ENCODE peak calls at places on chromosomes 2 and 18, in ten cellular contexts. M, O, P, T, E, A, J, X, B and Q are unnamed samples.

GRCh38 chr2:85234879-85235278 is 92.9 kb downstream of the TGOLN2 start:
- DNase-seq in M (no peak), O (peak; percentile 62), P (peak; percentile 7), T (no peak), E (no peak), A (no peak), J (peak; percentile 69), X (no peak), B (no peak), Q (no peak)

GRCh38 chr18:70490008-70490933 is 201.4 kb downstream of the SOCS6 start:
- DNase-seq in M (no peak), O (peak; percentile 92), P (peak; percentile 47), T (peak; percentile 59), E (peak; percentile 65), A (peak; percentile 58), J (peak; percentile 13), X (peak; percentile 36), B (no peak), Q (no peak)

GRCh38 chr18:63878343-63878742 is 9.2 kb upstream of the SERPINB2 start:
- DNase-seq in M (no peak), O (no peak), P (no peak), T (peak; percentile 80), E (no peak), A (no peak), J (no peak), X (no peak), B (no peak), Q (no peak)

GRCh38 chr2:240901986-240902614 is 4.0 kb upstream of the CROCC2 start:
- DNase-seq in M (peak; percentile 27), O (no peak), P (no peak), T (no peak), E (no peak), A (no peak), J (no peak), X (no peak), B (no peak), Q (no peak)

GRCh38 chr2:22221006-22221405 is 1097.2 kb downstream of the TDRD15 start:
- DNase-seq in M (no peak), O (no peak), P (no peak), T (no peak), E (no peak), A (no peak), J (no peak), X (no peak), B (no peak), Q (no peak)

GRCh38 chr2:57696016-57696415 is 350.6 kb upstream of the VRK2 start:
- DNase-seq in M (no peak), O (no peak), P (no peak), T (no peak), E (peak; percentile 86), A (peak; percentile 60), J (no peak), X (no peak), B (no peak), Q (no peak)

GRCh38 chr2:19887508-19887907 is 14.3 kb downstream of the TTC32 start:
- DNase-seq in M (no peak), O (no peak), P (no peak), T (no peak), E (no peak), A (no peak), J (no peak), X (no peak), B (no peak), Q (peak; percentile 35)

GRCh38 chr2:8582850-8583399 is 98.9 kb upstream of the ID2 start:
- DNase-seq in M (no peak), O (no peak), P (no peak), T (no peak), E (no peak), A (no peak), J (no peak), X (no peak), B (no peak), Q (peak; percentile 57)

GRCh38 chr2:42762823-42763804 is 821 bp downstream of the OXER1 start:
- DNase-seq in M (no peak), O (no peak), P (no peak), T (no peak), E (no peak), A (no peak), J (no peak), X (no peak), B (no peak), Q (no peak)

GRCh38 chr18:35862115-35862640 is 110.3 kb upstream of the RMP24 start:
- DNase-seq in M (no peak), O (no peak), P (no peak), T (no peak), E (no peak), A (no peak), J (no peak), X (no peak), B (no peak), Q (no peak)

GRCh38 chr2:9002637-9003365 is 683 bp downstream of the MBOAT2 start:
- DNase-seq in M (peak; percentile 50), O (peak; percentile 31), P (no peak), T (no peak), E (peak; percentile 36), A (peak; percentile 29), J (peak; percentile 15), X (no peak), B (no peak), Q (peak; percentile 79)

GRCh38 chr2:238696323-238696722 is 151.6 kb upstream of the TWIST2 start:
- DNase-seq in M (no peak), O (no peak), P (no peak), T (no peak), E (no peak), A (no peak), J (no peak), X (no peak), B (no peak), Q (no peak)

GRCh38 chr18:24114924-24115549 is 23.8 kb upstream of the CABYR start:
- DNase-seq in M (no peak), O (no peak), P (no peak), T (no peak), E (no peak), A (no peak), J (no peak), X (no peak), B (no peak), Q (no peak)

GRCh38 chr18:48804856-48805610 is 145.7 kb downstream of the SMAD7 start:
- DNase-seq in M (peak; percentile 38), O (no peak), P (no peak), T (no peak), E (no peak), A (no peak), J (no peak), X (no peak), B (no peak), Q (peak; percentile 72)

GRCh38 chr18:321839-322467 is 54.1 kb upstream of the THOC1 start:
- DNase-seq in M (no peak), O (no peak), P (peak; percentile 16), T (no peak), E (no peak), A (no peak), J (no peak), X (no peak), B (no peak), Q (no peak)

GRCh38 chr2:206563374-206563773 is 78.9 kb upstream of the FAM237A start:
- DNase-seq in M (no peak), O (no peak), P (no peak), T (no peak), E (no peak), A (no peak), J (no peak), X (no peak), B (no peak), Q (no peak)

GRCh38 chr2:241183221-241183620 is 5.3 kb upstream of the ANO7 start:
- DNase-seq in M (no peak), O (no peak), P (no peak), T (no peak), E (no peak), A (no peak), J (no peak), X (no peak), B (no peak), Q (no peak)

GRCh38 chr2:59083075-59083792 is 842.1 kb upstream of the FANCL start:
- DNase-seq in M (no peak), O (no peak), P (no peak), T (no peak), E (no peak), A (no peak), J (no peak), X (no peak), B (no peak), Q (no peak)

GRCh38 chr2:240325654-240326031 is 109.8 kb upstream of the GPC1 start:
- DNase-seq in M (no peak), O (no peak), P (no peak), T (no peak), E (no peak), A (peak; percentile 25), J (peak; percentile 94), X (no peak), B (no peak), Q (no peak)

GRCh38 chr2:119699016-119699606 is 20.1 kb downstream of the TMEM177 start:
- DNase-seq in M (no peak), O (no peak), P (no peak), T (no peak), E (no peak), A (no peak), J (no peak), X (peak; percentile 20), B (no peak), Q (no peak)

GRCh38 chr2:8587251-8587791 is 94.5 kb upstream of the ID2 start:
- DNase-seq in M (no peak), O (no peak), P (no peak), T (no peak), E (no peak), A (no peak), J (no peak), X (no peak), B (no peak), Q (peak; percentile 72)

GRCh38 chr2:61470965-61471904 is at the start of gene USP34:
- DNase-seq in M (peak; percentile 97), O (peak; percentile 98), P (peak; percentile 99), T (peak; percentile 97), E (peak; percentile 95), A (peak; percentile 96), J (peak; percentile 95), X (no peak), B (peak; percentile 90), Q (peak; percentile 97)

GRCh38 chr2:19688059-19688458 is 213.7 kb downstream of the TTC32 start:
- DNase-seq in M (peak; percentile 59), O (no peak), P (no peak), T (peak; percentile 13), E (no peak), A (no peak), J (no peak), X (no peak), B (no peak), Q (no peak)

GRCh38 chr2:10922307-10923006 is 10.7 kb downstream of the KCNF1 start:
- DNase-seq in M (no peak), O (no peak), P (no peak), T (no peak), E (no peak), A (no peak), J (no peak), X (no peak), B (no peak), Q (peak; percentile 29)

GRCh38 chr2:12950957-12951656 is 234.4 kb downstream of the TRIB2 start:
- DNase-seq in M (no peak), O (no peak), P (no peak), T (peak; percentile 91), E (peak; percentile 91), A (peak; percentile 7), J (no peak), X (no peak), B (no peak), Q (no peak)

GRCh38 chr2:25673170-25674002 is at the start of gene DTNB:
- DNase-seq in M (peak; percentile 91), O (peak; percentile 56), P (peak; percentile 80), T (peak; percentile 44), E (peak; percentile 79), A (peak; percentile 84), J (peak; percentile 90), X (no peak), B (peak; percentile 72), Q (peak; percentile 91)

GRCh38 chr2:225270861-225271260 is 128.6 kb upstream of the NYAP2 start:
- DNase-seq in M (no peak), O (peak; percentile 74), P (peak; percentile 2), T (peak; percentile 43), E (peak; percentile 81), A (peak; percentile 88), J (peak; percentile 17), X (no peak), B (no peak), Q (no peak)

GRCh38 chr2:182866095-182866460 is 359 bp downstream of the FRZB start:
- DNase-seq in M (peak; percentile 51), O (no peak), P (peak; percentile 1), T (no peak), E (no peak), A (no peak), J (peak; percentile 13), X (no peak), B (no peak), Q (no peak)